ENCODE peak calls at places on chromosomes 4 and X, in four cellular contexts. E is psoas muscle, U is body of pancreas, N is Karpas-422. J is an unnamed sample.
A peak's percentile ranks its signal among the peaks of the same experiment; 100 is the strongest.

GRCh38 chr4:122163767-122164166 is 11.6 kb downstream of the BLTP1 start:
- DNase-seq in E (no peak), U (no peak), N (peak; percentile 50), J (no peak)

GRCh38 chrX:143165778-143166177 is 140.1 kb downstream of the SPANXN4 start:
- DNase-seq in E (no peak), U (no peak), N (no peak), J (no peak)

GRCh38 chr4:122953924-122954323 is 31.5 kb upstream of the NUDT6 start:
- DNase-seq in E (no peak), U (no peak), N (no peak), J (no peak)

GRCh38 chrX:134388161-134389109 is 71.5 kb upstream of the HPRT1 start:
- DNase-seq in E (no peak), U (no peak), N (peak; percentile 91), J (no peak)

GRCh38 chr4:7425171-7425570 is 9.6 kb downstream of the PSAPL1 start:
- DNase-seq in E (no peak), U (no peak), N (no peak), J (no peak)

GRCh38 chr4:15855804-15856475 is 77.8 kb downstream of the CD38 start:
- DNase-seq in E (peak; percentile 53), U (peak; percentile 20), N (no peak), J (no peak)

GRCh38 chrX:56733459-56734046 is 4.5 kb downstream of the NBDY start:
- DNase-seq in E (no peak), U (peak; percentile 78), N (peak; percentile 83), J (peak; percentile 49)

GRCh38 chrX:40871385-40872082 is 136.2 kb upstream of the MED14 start:
- DNase-seq in E (no peak), U (no peak), N (no peak), J (no peak)

GRCh38 chr4:185567828-185568442 is 32.6 kb upstream of the PDLIM3 start:
- DNase-seq in E (peak; percentile 65), U (peak; percentile 74), N (no peak), J (peak; percentile 45)

GRCh38 chr4:156695163-156695562 is 276.4 kb downstream of the PDGFC start:
- DNase-seq in E (no peak), U (no peak), N (no peak), J (no peak)

GRCh38 chr4:37970702-37971101 is 10.5 kb downstream of the PTTG2 start:
- DNase-seq in E (peak; percentile 81), U (peak; percentile 73), N (peak; percentile 85), J (peak; percentile 68)

GRCh38 chr4:65007841-65008439 is 598.7 kb upstream of the TECRL start:
- DNase-seq in E (no peak), U (peak; percentile 21), N (peak; percentile 79), J (peak; percentile 48)

GRCh38 chr4:140071043-140071442 is 82.9 kb downstream of the MAML3 start:
- DNase-seq in E (no peak), U (no peak), N (no peak), J (no peak)

GRCh38 chr4:101678180-101678579 is 112.3 kb upstream of the BANK1 start:
- DNase-seq in E (no peak), U (no peak), N (no peak), J (no peak)

GRCh38 chr4:73777612-73778011 is 37.2 kb downstream of the CXCL8 start:
- DNase-seq in E (no peak), U (no peak), N (no peak), J (no peak)

GRCh38 chr4:30605616-30606015 is 114.6 kb upstream of the PCDH7 start:
- DNase-seq in E (no peak), U (no peak), N (no peak), J (no peak)

GRCh38 chr4:749771-750666 is 44.4 kb downstream of the PCGF3 start:
- DNase-seq in E (peak; percentile 63), U (no peak), N (no peak), J (no peak)

GRCh38 chr4:181007751-181008150 is 1235.5 kb upstream of the TENM3 start:
- DNase-seq in E (no peak), U (no peak), N (no peak), J (no peak)

GRCh38 chr4:126776361-126776760 is 856.4 kb upstream of the INTU start:
- DNase-seq in E (no peak), U (no peak), N (no peak), J (no peak)

GRCh38 chrX:152886716-152887115 is 11.2 kb upstream of the ZNF185 start:
- DNase-seq in E (no peak), U (no peak), N (no peak), J (no peak)

GRCh38 chr4:89113415-89113814 is 2.1 kb downstream of the TIGD2 start:
- DNase-seq in E (no peak), U (no peak), N (peak; percentile 35), J (no peak)

DNA sequence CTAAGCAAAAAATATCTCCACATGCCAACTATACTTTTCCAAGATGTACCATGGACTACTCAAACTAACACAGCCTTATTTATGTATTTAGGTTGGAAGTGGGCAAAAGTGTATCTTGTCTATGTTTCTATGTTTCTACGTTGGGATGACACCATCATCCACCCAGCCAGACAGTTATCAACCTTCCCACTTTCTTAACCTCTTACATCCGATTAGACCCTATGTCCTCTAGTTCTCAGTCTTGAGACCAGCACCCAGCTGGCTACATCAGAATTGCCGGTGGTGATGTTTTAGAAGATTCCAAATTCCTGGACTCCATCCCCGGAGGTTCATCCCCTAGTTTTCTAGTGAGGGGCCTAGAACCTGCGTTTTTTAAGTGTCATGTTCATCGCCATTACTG is 1.0 kb upstream of the AASDH start:
- DNase-seq in E (no peak), U (no peak), N (peak; percentile 53), J (no peak)
- H3K4me3 ChIP-seq in E (peak overlapping the region; percentile 76), U (no peak overlapping the region), N (peak overlapping the region; percentile 78), J (peak overlapping the region; percentile 91)

DNA sequence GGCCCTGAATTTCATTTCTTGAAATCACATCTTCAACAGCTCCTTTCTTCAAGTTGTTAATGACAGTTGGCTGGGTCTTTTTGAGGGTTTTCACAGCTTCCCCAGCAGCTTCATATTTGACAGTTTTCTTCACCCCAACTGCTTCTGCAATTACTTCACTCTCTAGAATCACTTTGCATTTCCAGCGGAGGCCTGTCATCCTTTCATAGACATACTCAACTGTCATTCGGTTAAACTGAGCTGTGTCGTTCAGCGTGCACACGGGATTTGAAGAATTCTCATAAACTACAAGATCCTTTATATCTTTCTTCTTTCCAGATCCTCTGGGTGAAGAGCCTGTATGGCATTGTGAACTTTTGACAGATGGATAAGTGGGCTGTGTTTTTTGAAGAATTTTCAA is 15.4 kb downstream of the UBE2A start:
- DNase-seq in E (no peak), U (no peak), N (no peak), J (no peak)
- H3K9me3 ChIP-seq in E (no peaks in the 10 kb centered on the region), U (no peaks in the 10 kb centered on the region), N (no peaks in the 10 kb centered on the region), J (no peaks in the 10 kb centered on the region)

GRCh38 chrX:110795645-110796510 is at the start of gene CHRDL1:
- DNase-seq in E (peak; percentile 27), U (peak; percentile 69), N (no peak), J (peak; percentile 18)
- H3K4me3 ChIP-seq in E (peak within 1 kb of the TSS; percentile 48), U (no peak within 1 kb of the TSS), N (no peak within 1 kb of the TSS), J (peak within 1 kb of the TSS; percentile 23)

DNA sequence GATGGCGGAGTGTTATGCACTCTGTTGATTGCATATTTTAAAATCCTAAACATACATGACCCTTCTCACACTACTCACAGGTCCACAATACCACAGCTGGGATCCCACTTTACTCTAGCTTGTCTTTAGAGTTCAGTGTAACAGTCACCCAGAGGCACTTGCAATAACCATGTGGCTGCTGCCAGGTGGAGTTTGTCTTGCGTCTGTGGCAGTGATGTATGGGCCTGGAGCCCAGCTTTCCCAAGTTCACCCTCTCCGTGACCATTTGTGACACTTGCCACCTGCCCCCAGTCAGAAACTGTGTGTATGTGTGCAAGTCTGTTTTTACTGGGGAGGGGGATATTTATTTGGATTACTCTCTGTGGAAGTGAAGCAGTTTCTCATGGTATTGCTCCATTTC is 151.9 kb upstream of the RAI2 start:
- DNase-seq in E (no peak), U (no peak), N (no peak), J (no peak)
- H3K9me3 ChIP-seq in E (no peaks in the 10 kb centered on the region), U (no peaks in the 10 kb centered on the region), N (no peaks in the 10 kb centered on the region), J (no peaks in the 10 kb centered on the region)

J was measured in BE2C.